ENCODE peak calls at places on chromosomes 13 and 19, in eight cellular contexts. K is ovary, M is IMR-90, C is endothelial cell of umbilical vein, Z is transverse colon, I is glutamatergic neuron, J is neural crest cell, P is colonic mucosa. S is an unnamed sample.
A peak's percentile ranks its signal among the peaks of the same experiment; 100 is the strongest.

GRCh38 chr13:43805071-43805468 is 18.3 kb upstream of the ENOX1 start:
- DNase-seq in K (no peak), I (no peak), M (peak; percentile 96), C (peak; percentile 21), J (no peak), P (no peak), Z (no peak), S (peak; percentile 92)

GRCh38 chr19:50720921-50721291 is 1.3 kb upstream of the SHANK1 start:
- DNase-seq in Z (no peak), I (no peak), K (no peak), M (peak; percentile 73), J (no peak), C (no peak), P (no peak), S (peak; percentile 94)

GRCh38 chr19:51637362-51637978 is 7.3 kb upstream of the SIGLEC5 start:
- DNase-seq in C (peak; percentile 19), I (no peak), J (no peak), P (no peak), Z (no peak), M (no peak), K (no peak), S (no peak)

GRCh38 chr13:42333613-42334328 is 61.8 kb downstream of the AKAP11 start:
- DNase-seq in P (no peak), I (no peak), Z (no peak), K (no peak), M (peak; percentile 22), J (no peak), C (peak; percentile 21), S (peak; percentile 5)

GRCh38 chr19:1122972-1123363 is 19.2 kb downstream of the GPX4 start:
- DNase-seq in Z (peak; percentile 85), J (peak; percentile 73), M (peak; percentile 56), K (no peak), P (peak; percentile 82), C (peak; percentile 69), I (peak; percentile 68), S (peak; percentile 49)

GRCh38 chr19:14091885-14092462 is 1.4 kb upstream of the SAMD1 start:
- DNase-seq in I (no peak), K (peak; percentile 41), C (no peak), Z (no peak), M (no peak), P (no peak), J (no peak), S (no peak)

GRCh38 chr19:9309974-9310446 is 372 bp upstream of the ZNF699 start:
- DNase-seq in C (no peak), K (peak; percentile 95), J (no peak), Z (peak; percentile 91), I (peak; percentile 90), P (peak; percentile 95), M (peak; percentile 84), S (no peak)

GRCh38 chr13:42807866-42808265 is 26.5 kb downstream of the FAM216B start:
- DNase-seq in J (no peak), P (no peak), C (no peak), M (peak; percentile 76), K (no peak), Z (no peak), I (no peak), S (peak; percentile 68)

GRCh38 chr13:114054269-114054668 is 78.2 kb downstream of the RASA3 start:
- DNase-seq in M (no peak), C (no peak), I (no peak), J (no peak), K (no peak), P (no peak), Z (no peak), S (no peak)

GRCh38 chr19:52138614-52139290 is 986 bp downstream of the ZNF616 start:
- DNase-seq in J (peak; percentile 54), I (peak; percentile 74), Z (peak; percentile 25), C (no peak), M (peak; percentile 19), P (peak; percentile 34), K (peak; percentile 18), S (no peak)

GRCh38 chr19:4456843-4457653 is 546 bp downstream of the UBXN6 start:
- DNase-seq in C (peak; percentile 55), Z (peak; percentile 47), J (peak; percentile 66), P (peak; percentile 47), M (peak; percentile 56), I (peak; percentile 86), K (no peak), S (peak; percentile 37)

GRCh38 chr19:6378498-6378897 is 2.8 kb upstream of the PSPN start:
- DNase-seq in M (no peak), Z (no peak), K (no peak), J (no peak), C (peak; percentile 0), P (no peak), I (no peak), S (no peak)

DNA sequence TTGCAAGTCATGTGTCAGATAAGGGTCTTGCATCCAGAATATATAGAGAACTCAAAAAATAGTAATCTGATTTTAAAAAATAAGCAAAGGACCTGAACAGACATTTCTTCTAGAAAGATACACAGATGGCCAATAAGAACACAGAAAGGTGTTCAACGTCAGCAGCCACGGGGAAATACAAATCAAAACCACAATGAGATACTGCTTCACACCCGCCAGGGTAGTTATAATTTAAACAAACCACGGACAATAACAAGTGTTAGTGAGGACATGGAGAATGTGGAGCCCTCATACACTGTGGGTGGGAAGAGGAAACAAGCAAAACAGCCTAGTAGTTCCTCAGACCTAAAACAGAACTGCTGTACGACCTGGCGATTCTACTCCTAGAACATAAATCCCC is 26.6 kb upstream of the NAPA start:
- DNase-seq in J (no peak), Z (no peak), C (no peak), M (no peak), K (no peak), I (no peak), P (no peak), S (no peak)
- TF ChIP-seq CTCF in J (no peak), Z (no peak), C (no peak), M (no peak), K (no peak), I (no peak), P (no peak), S (no peak)

DNA sequence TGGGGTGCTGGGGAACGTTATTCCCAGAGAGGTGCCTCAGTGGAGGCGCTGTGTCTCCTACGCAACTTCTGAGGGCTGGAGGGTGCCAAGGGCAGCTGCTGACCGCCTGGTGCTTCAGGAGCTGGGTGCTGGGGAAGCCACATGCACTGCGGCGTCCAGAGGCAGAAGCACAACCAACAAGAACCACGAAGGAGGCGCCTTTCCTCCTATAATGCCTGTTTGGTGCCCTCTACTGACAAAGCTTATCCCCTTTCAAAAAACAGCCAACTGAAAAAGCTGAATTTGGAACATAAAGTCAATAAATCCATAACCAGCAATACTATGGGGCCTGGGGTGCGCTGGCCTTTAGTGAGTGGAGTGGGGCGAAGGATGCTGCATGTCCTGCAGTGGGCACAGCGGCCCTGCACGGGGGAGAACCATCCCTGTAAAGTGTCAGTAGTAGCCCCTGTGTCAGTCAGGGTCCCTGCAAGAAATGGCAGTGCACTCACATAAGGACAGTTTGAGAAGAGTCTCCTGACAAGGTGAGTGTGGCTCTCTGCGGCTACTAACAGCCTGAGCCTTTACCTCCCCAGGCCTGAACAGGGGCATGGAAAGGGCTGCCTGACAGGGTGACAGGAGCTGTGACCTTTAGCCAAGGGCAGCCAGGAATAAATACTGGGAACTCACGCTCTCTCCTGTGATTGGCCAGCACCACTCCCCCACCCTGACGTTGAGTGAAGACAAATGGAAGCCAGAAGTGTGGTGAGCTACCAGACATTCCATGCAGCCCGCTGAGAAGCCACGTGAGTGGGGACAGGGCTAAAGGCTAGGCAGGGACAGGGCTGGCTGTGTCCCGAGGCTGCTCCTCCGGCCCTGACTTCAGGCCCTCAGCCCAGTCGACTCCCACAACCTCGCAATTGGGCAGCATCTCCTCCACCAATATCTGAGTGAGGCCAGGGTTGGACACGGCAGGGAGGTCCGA is 4.5 kb upstream of the B3GNT8 start:
- DNase-seq in Z (no peak), I (no peak), K (no peak), J (no peak), C (peak; percentile 51), M (peak; percentile 31), P (no peak), S (peak; percentile 46)
- TF ChIP-seq CTCF in Z (no peak), I (no peak), K (no peak), J (no peak), C (peak; percentile 61), M (peak; percentile 41), P (peak; percentile 15), S (peak; percentile 72)

DNA sequence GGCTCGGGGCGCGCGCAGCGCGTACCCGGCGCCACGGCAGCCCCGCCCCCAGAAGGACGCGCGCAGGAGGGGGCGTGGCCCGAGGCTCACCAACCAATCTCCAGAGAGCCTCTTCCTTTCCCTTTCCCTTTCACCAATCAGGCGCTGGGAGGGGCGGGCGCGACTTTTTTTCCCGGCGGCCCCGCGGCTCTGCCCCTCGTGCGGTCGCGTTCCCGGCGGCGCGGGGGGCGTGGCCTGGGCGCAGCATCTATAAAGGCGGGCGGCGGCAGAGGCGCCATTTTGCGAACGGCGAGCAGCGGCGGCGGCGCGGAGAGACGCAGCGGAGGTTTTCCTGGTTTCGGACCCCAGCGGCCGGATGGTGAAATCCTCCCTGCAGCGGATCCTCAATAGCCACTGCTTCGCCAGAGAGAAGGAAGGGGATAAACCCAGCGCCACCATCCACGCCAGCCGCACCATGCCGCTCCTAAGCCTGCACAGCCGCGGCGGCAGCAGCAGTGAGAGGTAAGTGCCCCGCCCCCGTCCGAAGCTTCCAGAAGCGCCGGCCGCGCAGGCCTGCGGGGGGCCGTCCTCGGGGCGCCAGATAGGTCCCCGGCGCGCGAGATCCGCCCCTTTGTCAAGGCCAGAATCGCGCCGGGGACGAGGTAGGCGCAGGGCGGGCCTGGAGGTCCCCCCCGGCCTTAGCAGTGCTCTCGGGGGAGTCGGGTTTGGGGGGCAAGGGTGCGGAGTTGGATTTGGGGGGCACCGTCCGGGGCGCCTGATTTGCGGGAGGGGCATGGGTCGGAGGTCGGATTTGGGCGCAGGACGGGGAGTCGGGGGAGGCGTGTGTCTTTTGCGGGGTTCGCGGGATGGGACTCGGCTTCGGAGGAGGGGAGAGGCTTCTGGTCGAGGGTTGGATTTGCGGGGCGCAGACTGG is 12.5 kb downstream of the PEAK3 start:
- DNase-seq in I (peak; percentile 99), M (peak; percentile 93), J (peak; percentile 99), K (peak; percentile 98), P (peak; percentile 99), C (peak; percentile 95), Z (peak; percentile 99), S (peak; percentile 97)
- TF ChIP-seq CTCF in I (no peak), M (no peak), J (peak; percentile 47), K (peak; percentile 77), P (no peak), C (no peak), Z (peak; percentile 20), S (no peak)

GRCh38 chr19:18543814-18544475 is 572 bp upstream of the FKBP8 start:
- DNase-seq in K (no peak), P (peak; percentile 92), Z (peak; percentile 82), C (peak; percentile 38), M (peak; percentile 40), I (no peak), J (no peak), S (peak; percentile 52)
- TF ChIP-seq CTCF in K (no peak), P (no peak), Z (no peak), C (no peak), M (no peak), I (no peak), J (no peak), S (no peak)

GRCh38 chr19:53947624-53948023 is 15.1 kb upstream of the CACNG8 start:
- DNase-seq in C (no peak), J (no peak), P (no peak), I (no peak), K (no peak), Z (no peak), M (no peak), S (no peak)
- TF ChIP-seq CTCF in C (peak; percentile 16), J (peak; percentile 22), P (no peak), I (no peak), K (no peak), Z (no peak), M (no peak), S (no peak)